ENCODE peak calls at places on chromosomes 3 and 15, in six cellular contexts. F is testis, V is esophagus muscularis mucosa, I is AG04449, O is AG04450, Q is lung. S is an unnamed sample.

GRCh38 chr15:70669006-70669602 is 94.3 kb downstream of the UACA start:
- DNase-seq in O (no peak), Q (no peak), I (no peak), F (no peak), V (no peak), S (no peak)

GRCh38 chr3:85652322-85652721 is 693.5 kb downstream of the CADM2 start:
- DNase-seq in I (no peak), F (no peak), O (no peak), V (no peak), Q (no peak), S (no peak)

GRCh38 chr3:33358172-33358781 is 81.0 kb downstream of the FBXL2 start:
- DNase-seq in Q (no peak), F (no peak), I (no peak), V (no peak), O (no peak), S (no peak)

GRCh38 chr3:158908187-158908762 is 106.4 kb downstream of the MFSD1 start:
- DNase-seq in I (no peak), F (no peak), O (no peak), Q (no peak), V (no peak), S (no peak)

GRCh38 chr15:38085104-38085503 is 150.7 kb downstream of the TMCO5A start:
- DNase-seq in O (no peak), Q (no peak), I (no peak), V (no peak), F (no peak), S (no peak)

GRCh38 chr15:51600114-51600513 is 22.5 kb downstream of the DMXL2 start:
- DNase-seq in F (no peak), O (no peak), V (no peak), I (no peak), Q (no peak), S (no peak)

GRCh38 chr3:141303481-141304223 is 64.7 kb upstream of the ZBTB38 start:
- DNase-seq in O (peak), V (no peak), Q (peak), I (peak), F (peak), S (peak)

GRCh38 chr15:100623301-100623700 is 20.9 kb downstream of the ASB7 start:
- DNase-seq in V (no peak), O (no peak), F (no peak), I (no peak), Q (no peak), S (no peak)

GRCh38 chr3:171876651-171877272 is 33.6 kb downstream of the TMEM212 start:
- DNase-seq in V (no peak), F (no peak), I (peak), O (peak), Q (no peak), S (peak)

GRCh38 chr3:37739579-37740290 is 121.9 kb upstream of the CTDSPL start:
- DNase-seq in O (no peak), V (peak), F (no peak), I (no peak), Q (peak), S (no peak)

GRCh38 chr15:92845109-92845508 is 55.0 kb upstream of the CHD2 start:
- DNase-seq in V (no peak), F (no peak), Q (no peak), O (no peak), I (no peak), S (no peak)

GRCh38 chr3:105518806-105519418 is 152.2 kb downstream of the ALCAM start:
- DNase-seq in Q (no peak), F (peak), O (peak), I (no peak), V (no peak), S (no peak)

GRCh38 chr3:43477600-43477999 is 144.2 kb downstream of the ANO10 start:
- DNase-seq in V (no peak), I (no peak), Q (no peak), O (no peak), F (no peak), S (no peak)

GRCh38 chr3:109098245-109098644 is 19.7 kb downstream of the MORC1 start:
- DNase-seq in O (no peak), V (no peak), Q (no peak), F (no peak), I (no peak), S (no peak)

GRCh38 chr3:70360985-70361384 is 48.5 kb upstream of the MDFIC2 start:
- DNase-seq in I (no peak), V (no peak), F (no peak), O (no peak), Q (no peak), S (no peak)

GRCh38 chr3:155853214-155854146 is 747 bp downstream of the SLC33A1 start:
- DNase-seq in Q (no peak), F (peak), I (no peak), O (no peak), V (no peak), S (no peak)
- TF ChIP-seq CTCF in Q (no peak), F (no peak), I (no peak), O (no peak), V (no peak), S (no peak)

DNA sequence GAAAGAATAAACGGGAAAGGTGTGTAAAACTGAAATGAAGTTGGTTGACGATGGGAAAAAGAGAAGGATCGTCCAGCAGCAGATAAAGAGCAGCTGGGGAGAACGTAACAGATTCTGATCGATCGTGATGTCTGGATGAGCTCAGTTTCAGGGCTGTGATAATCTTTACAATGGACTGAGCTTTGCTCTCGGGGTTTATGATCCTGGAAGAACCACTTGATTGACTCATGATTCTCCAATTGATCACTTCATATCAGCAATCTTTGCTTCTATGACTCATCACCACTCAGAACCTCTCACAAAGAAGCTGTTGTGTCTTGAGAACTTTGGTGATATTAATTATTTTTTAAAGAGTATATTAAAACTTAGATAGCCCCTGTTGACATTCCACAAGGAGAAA is 690.7 kb downstream of the TUSC7 start:
- DNase-seq in V (no peak), I (no peak), F (no peak), Q (no peak), O (no peak), S (no peak)
- H3K4me3 ChIP-seq in V (no peak), I (no peak), F (no peak), Q (no peak), O (no peak), S (no peak)

GRCh38 chr3:151285940-151286339 is 7.6 kb upstream of the P2RY14 start:
- DNase-seq in F (no peak), O (no peak), I (no peak), V (no peak), Q (no peak), S (no peak)

GRCh38 chr3:151281671-151282334 is 3.5 kb upstream of the P2RY14 start:
- DNase-seq in O (peak), V (no peak), Q (no peak), F (no peak), I (no peak), S (no peak)

GRCh38 chr3:151282921-151283320 is 4.6 kb upstream of the P2RY14 start:
- DNase-seq in F (no peak), V (no peak), O (no peak), Q (no peak), I (no peak), S (no peak)

GRCh38 chr3:151283387-151283786 is 5.0 kb upstream of the P2RY14 start:
- DNase-seq in O (no peak), V (no peak), I (no peak), F (no peak), Q (no peak), S (no peak)

DNA sequence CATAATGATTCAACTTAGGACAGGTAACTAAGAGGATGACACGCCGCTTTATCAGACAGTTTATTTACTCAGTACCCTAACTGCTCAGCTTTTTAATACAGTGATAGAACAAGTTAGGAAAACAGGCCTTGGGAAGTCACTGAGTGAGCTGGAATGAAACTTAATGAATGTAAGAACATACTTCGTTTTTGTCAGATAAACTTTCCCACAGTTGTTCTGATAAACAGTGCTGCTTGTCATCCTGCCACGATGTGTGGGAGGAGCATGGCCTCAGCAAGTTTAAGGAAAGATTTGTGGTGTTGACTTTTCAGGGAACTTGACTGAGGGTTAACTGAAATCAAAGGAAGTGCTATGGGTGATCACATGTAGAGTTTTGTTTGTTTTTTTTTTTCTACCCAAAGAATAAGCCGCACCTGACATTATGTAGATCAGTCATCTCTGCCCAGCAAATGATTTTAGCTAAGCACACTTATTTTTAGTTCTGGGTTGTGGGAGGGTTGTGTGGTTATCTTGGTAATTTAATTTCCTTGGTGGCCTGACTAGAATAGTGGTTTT is 5.6 kb upstream of the P2RY14 start:
- DNase-seq in V (no peak), I (no peak), F (peak), O (peak), Q (no peak), S (no peak)
- TF ChIP-seq CTCF in V (no peak), I (no peak), F (no peak), O (no peak), Q (no peak), S (no peak)

DNA sequence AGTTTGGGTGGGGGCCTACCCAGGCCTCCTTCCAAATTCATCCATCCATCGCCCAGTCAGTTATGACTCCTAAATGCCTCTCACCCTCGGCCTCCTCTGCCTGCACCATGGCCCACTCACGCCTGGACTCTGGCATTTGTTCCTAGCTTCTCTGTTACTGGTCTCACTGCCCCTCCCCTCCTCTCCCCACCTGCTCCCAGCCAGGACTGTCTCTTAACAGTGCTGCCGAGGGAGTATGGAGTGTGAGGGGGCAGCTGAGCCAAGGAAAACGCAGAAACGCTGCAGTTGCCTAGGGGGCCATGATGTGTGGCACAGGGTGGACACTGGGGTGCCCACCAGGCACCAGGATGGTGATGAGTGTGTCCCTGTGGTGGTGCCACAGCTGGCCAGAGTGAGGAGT is 3.1 kb downstream of the RCCD1 start:
- DNase-seq in F (no peak), V (no peak), Q (no peak), O (no peak), I (no peak), S (no peak)
- H3K4me3 ChIP-seq in F (peak), V (peak), Q (no peak), O (peak), I (peak), S (no peak)

DNA sequence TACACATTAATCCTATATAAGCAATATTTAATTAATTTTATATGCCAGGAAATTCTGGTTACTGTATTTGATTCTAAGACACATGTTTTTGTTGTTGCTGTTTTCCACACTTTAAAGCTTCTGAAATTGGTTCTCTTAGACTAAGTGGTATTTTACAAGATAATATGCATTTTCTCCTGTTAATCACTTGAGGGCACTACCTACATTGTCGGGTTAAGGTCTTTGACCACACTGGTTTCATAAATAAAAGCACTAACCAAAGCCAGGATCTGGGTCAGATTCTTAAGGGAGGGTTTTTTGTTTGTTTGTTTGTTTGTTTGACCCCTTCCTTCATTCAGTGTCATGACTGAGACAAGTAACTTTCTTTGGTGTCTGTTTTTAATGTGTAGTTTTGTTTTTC is 590.2 kb downstream of the RBMS3 start:
- DNase-seq in Q (no peak), V (no peak), F (no peak), O (no peak), I (no peak), S (no peak)
- TF ChIP-seq CTCF in Q (no peak), V (no peak), F (no peak), O (no peak), I (no peak), S (no peak)

DNA sequence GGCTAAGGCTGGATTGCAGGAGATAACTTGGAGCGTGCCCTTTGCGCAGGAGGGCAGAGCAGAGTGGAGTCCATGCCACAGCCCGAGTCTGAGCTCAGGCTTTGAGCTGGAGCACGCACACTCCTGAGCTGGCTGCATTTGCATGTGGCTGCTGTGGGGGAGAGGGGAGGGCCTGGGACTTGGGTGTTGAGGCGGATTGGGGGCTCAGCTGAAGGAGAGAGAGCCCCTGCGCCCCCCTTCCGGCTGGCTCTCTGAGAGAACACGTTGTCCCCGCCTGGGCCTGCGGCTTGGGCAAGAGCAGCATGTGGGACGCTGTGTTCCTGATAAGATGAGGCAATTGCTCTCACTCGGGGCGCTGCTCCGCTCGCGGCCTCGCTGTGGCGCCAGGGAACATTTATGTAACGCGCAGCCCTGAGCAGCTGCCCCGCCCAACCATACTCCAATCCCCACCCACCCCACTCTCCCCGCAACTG is 39.1 kb downstream of the KLF13 start:
- DNase-seq in F (peak), O (peak), I (no peak), V (peak), Q (peak), S (peak)
- H3K4me3 ChIP-seq in F (peak), O (no peak), I (no peak), V (peak), Q (no peak), S (no peak)

GRCh38 chr3:4613366-4613765 is 120.2 kb downstream of the ITPR1 start:
- DNase-seq in I (no peak), Q (no peak), V (no peak), O (no peak), F (no peak), S (no peak)

GRCh38 chr3:4614927-4615326 is 121.8 kb downstream of the ITPR1 start:
- DNase-seq in O (no peak), I (no peak), F (no peak), Q (no peak), V (no peak), S (no peak)

GRCh38 chr3:4614070-4614469 is 120.9 kb downstream of the ITPR1 start:
- DNase-seq in V (no peak), I (no peak), O (no peak), F (no peak), Q (no peak), S (no peak)

GRCh38 chr3:4615734-4616133 is 122.6 kb downstream of the ITPR1 start:
- DNase-seq in V (no peak), O (no peak), Q (no peak), F (no peak), I (no peak), S (no peak)
- TF ChIP-seq CTCF in V (no peak), O (no peak), Q (no peak), F (no peak), I (no peak), S (no peak)